ENCODE peak calls at places on chromosome 15, in four cellular contexts. G is WTC11, D is K562, T is HepG2. L is an unnamed sample.

GRCh38 chr15:57743424-57743823 is 36.9 kb downstream of the POLR2M start:
- DNase-seq in D (no peak), G (peak), T (peak), L (peak)

GRCh38 chr15:52481915-52482314 is 46.8 kb downstream of the MYO5A start:
- DNase-seq in G (no peak), T (no peak), D (no peak), L (no peak)

GRCh38 chr15:50267577-50267976 is 2.1 kb upstream of the HDC start:
- DNase-seq in D (no peak), G (no peak), T (no peak), L (no peak)

GRCh38 chr15:33400941-33401340 is 90.2 kb downstream of the RYR3 start:
- DNase-seq in D (no peak), G (no peak), T (no peak), L (no peak)

GRCh38 chr15:74906193-74906449 is 530 bp downstream of the FAM219B start:
- DNase-seq in T (no peak), D (no peak), G (no peak), L (no peak)

GRCh38 chr15:89346516-89346915 is 11.9 kb upstream of the POLG start:
- DNase-seq in G (peak), T (no peak), D (no peak), L (no peak)

GRCh38 chr15:47750030-47750739 is 32.9 kb downstream of the SEMA6D start:
- DNase-seq in G (no peak), D (no peak), T (no peak), L (no peak)

GRCh38 chr15:74144153-74144775 is 13.9 kb downstream of the ISLR2 start:
- DNase-seq in T (peak), D (no peak), G (no peak), L (peak)

GRCh38 chr15:41870689-41871081 is 23.2 kb downstream of the SPTBN5 start:
- DNase-seq in T (no peak), G (no peak), D (no peak), L (no peak)

GRCh38 chr15:29064731-29065130 is 179.0 kb downstream of the APBA2 start:
- DNase-seq in D (no peak), G (no peak), T (no peak), L (no peak)

GRCh38 chr15:36596915-36597314 is 17.5 kb downstream of the CDIN1 start:
- DNase-seq in G (no peak), T (no peak), D (no peak), L (no peak)

GRCh38 chr15:39345176-39345575 is 235.7 kb upstream of the THBS1 start:
- DNase-seq in T (no peak), G (no peak), D (no peak), L (no peak)

GRCh38 chr15:73258271-73259108 is 110.3 kb downstream of the HCN4 start:
- DNase-seq in D (no peak), T (no peak), G (no peak), L (no peak)

GRCh38 chr15:101501703-101502373 is 12.3 kb upstream of the PCSK6 start:
- DNase-seq in T (peak), D (peak), G (peak), L (peak)

GRCh38 chr15:92843819-92844218 is 56.3 kb upstream of the CHD2 start:
- DNase-seq in G (no peak), T (no peak), D (no peak), L (no peak)
- TF ChIP-seq HMGXB4 in G (no peak), T (no peak), D (no peak), L (no peak)

GRCh38 chr15:65077981-65078352 is 1.4 kb downstream of the KBTBD13 start:
- DNase-seq in G (peak), T (no peak), D (no peak), L (peak)
- TF ChIP-seq HMGXB4 in G (no peak), T (no peak), D (no peak), L (peak)

DNA sequence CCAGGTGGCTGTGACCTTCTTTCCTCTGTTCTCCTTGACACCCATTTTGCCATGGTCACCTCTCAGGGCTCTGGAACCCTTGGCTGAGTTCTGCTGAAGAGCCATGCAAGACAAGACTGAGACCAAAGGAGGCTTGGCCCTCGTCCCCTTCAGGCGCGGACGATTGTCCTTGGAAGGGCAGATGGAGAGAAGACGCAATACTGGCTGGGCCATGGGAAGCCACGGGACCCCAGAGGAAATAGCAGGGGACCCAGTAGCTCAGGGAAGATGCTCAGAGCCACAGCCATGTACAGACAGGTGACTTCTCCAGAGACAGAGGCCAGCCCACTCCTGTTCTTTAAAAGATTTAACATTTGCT is 125.6 kb downstream of the SMAD6 start:
- DNase-seq in T (no peak), D (no peak), G (no peak), L (no peak)
- TF ChIP-seq HMGXB4 in T (no peak), D (no peak), G (no peak), L (no peak)

GRCh38 chr15:24916305-24917009 is 38.3 kb upstream of the SNRPN start:
- DNase-seq in T (no peak), G (no peak), D (no peak), L (no peak)
- TF ChIP-seq HMGXB4 in T (no peak), G (no peak), D (no peak), L (no peak)

DNA sequence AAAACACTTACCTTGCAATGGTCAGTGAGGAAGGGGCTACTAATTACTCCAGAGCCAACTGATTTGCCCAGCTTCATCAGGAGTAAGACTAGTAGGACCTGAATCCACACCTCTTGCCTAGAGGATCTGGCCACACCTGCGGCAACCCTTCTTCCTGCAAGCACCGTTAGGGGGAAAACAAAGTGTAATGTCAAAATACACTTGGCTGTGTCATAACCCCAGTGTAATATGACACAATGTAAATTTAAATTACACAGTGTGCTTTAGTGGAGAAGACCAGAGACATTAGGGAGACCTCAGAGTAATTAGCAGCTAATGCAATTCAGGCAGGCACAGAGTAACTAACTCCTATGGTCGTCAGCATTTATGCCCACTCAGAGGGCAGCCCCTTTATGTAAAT is 308.5 kb upstream of the ARRDC4 start:
- DNase-seq in G (no peak), T (no peak), D (no peak), L (no peak)
- TF ChIP-seq HMGXB4 in G (no peak), T (no peak), D (no peak), L (no peak)

GRCh38 chr15:78619022-78619950 is 1.5 kb downstream of the CHRNA3 start:
- DNase-seq in D (no peak), G (peak), T (no peak), L (no peak)

GRCh38 chr15:78618490-78618934 is 2.3 kb downstream of the CHRNA3 start:
- DNase-seq in T (peak), G (peak), D (peak), L (peak)

GRCh38 chr15:78620021-78620838 is 566 bp downstream of the CHRNA3 start:
- DNase-seq in D (no peak), G (peak), T (no peak), L (peak)

GRCh38 chr15:78621810-78622402 is 1.1 kb upstream of the CHRNA3 start:
- DNase-seq in G (no peak), D (no peak), T (no peak), L (no peak)

GRCh38 chr15:78620839-78621421 is at the start of gene CHRNA3:
- DNase-seq in D (no peak), T (no peak), G (peak), L (no peak)
- TF ChIP-seq HMGXB4 in D (no peak), T (no peak), G (no peak), L (no peak)

GRCh38 chr15:81747026-81747425 is 298.8 kb downstream of the MEX3B start:
- DNase-seq in G (no peak), T (no peak), D (no peak), L (no peak)

GRCh38 chr15:81752149-81752942 is 293.5 kb downstream of the MEX3B start:
- DNase-seq in D (no peak), G (no peak), T (no peak), L (no peak)

GRCh38 chr15:81751321-81751720 is 294.5 kb downstream of the MEX3B start:
- DNase-seq in G (no peak), D (no peak), T (no peak), L (no peak)

GRCh38 chr15:81747477-81747876 is 298.3 kb downstream of the MEX3B start:
- DNase-seq in T (no peak), D (no peak), G (no peak), L (no peak)

DNA sequence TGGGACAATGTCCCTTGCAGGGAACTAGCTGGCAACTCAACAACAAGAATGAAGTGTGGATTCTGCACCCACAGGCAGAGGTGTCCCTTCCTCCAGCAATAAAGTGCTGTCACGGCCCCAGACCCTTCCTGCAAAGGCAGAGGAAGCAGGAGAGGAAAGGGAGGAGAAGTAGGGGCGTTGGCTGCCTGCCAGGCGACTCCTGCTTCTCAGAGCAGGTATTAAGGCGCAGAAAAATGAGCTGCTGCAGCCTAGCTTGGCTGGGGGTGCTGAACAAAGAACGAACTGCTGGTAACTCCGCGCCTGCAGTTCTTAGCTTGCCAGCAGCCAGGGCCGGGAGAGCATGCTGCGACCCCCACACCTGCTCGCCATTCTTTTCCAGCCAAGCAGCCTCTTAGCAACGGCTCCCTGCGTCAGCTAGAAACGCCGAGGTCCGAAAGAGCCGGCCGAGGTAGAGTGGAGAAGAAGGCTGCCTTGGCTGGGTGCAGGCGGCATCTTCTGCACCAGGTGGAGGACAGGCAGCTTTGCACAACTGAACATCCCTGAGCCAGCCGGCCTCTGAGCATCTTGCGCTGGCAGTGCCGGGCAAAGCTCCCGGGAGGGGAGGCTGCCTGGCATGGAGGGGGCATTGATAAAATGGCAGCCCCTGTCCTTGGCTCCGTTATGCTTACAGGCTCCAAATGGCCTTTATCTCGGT is 296.0 kb downstream of the MEX3B start:
- DNase-seq in G (no peak), D (no peak), T (no peak), L (no peak)
- TF ChIP-seq HMGXB4 in G (no peak), D (no peak), T (no peak), L (no peak)

GRCh38 chr15:63051701-63052066 is 9.1 kb downstream of the TPM1 start:
- DNase-seq in G (no peak), T (no peak), D (no peak), L (no peak)

GRCh38 chr15:63048115-63048985 is 5.8 kb downstream of the TPM1 start:
- DNase-seq in G (peak), D (peak), T (peak), L (peak)

GRCh38 chr15:63048986-63049665 is 6.6 kb downstream of the TPM1 start:
- DNase-seq in T (peak), G (peak), D (peak), L (peak)

GRCh38 chr15:63050737-63051700 is 8.5 kb downstream of the TPM1 start:
- DNase-seq in G (no peak), D (no peak), T (peak), L (no peak)

GRCh38 chr15:63049747-63050439 is 7.3 kb downstream of the TPM1 start:
- DNase-seq in T (peak), D (no peak), G (no peak), L (no peak)
- TF ChIP-seq HMGXB4 in T (no peak), D (no peak), G (no peak), L (no peak)

GRCh38 chr15:88013111-88013510 is 243.4 kb downstream of the NTRK3 start:
- DNase-seq in T (no peak), D (no peak), G (no peak), L (no peak)
- TF ChIP-seq HMGXB4 in T (no peak), D (no peak), G (no peak), L (no peak)

L was measured in A549.